ENCODE peak calls at places on chromosomes 4 and X, in four cellular contexts. X, Y, R and Q are unnamed samples.

GRCh38 chrX:39337461-39337860 is 536.2 kb downstream of the MID1IP1 start:
- DNase-seq in X (no peak), Y (no peak), R (no peak), Q (no peak)

GRCh38 chr4:96009720-96010119 is 169.8 kb downstream of the PDHA2 start:
- DNase-seq in X (no peak), Y (no peak), R (no peak), Q (no peak)

GRCh38 chrX:69093960-69094935 is 71.0 kb downstream of the PJA1 start:
- DNase-seq in X (peak), Y (no peak), R (peak), Q (no peak)

GRCh38 chr4:139734201-139734874 is 68.7 kb downstream of the MGST2 start:
- DNase-seq in X (no peak), Y (no peak), R (no peak), Q (no peak)

GRCh38 chr4:140061883-140062282 is 92.1 kb downstream of the MAML3 start:
- DNase-seq in X (no peak), Y (no peak), R (no peak), Q (no peak)

GRCh38 chr4:157587681-157588423 is 367.3 kb downstream of the GRIA2 start:
- DNase-seq in X (no peak), Y (no peak), R (no peak), Q (no peak)

GRCh38 chrX:46687619-46688018 is 71.3 kb downstream of the SLC9A7 start:
- DNase-seq in X (no peak), Y (no peak), R (no peak), Q (no peak)

GRCh38 chr4:24991015-24991414 is 39.7 kb downstream of the LGI2 start:
- DNase-seq in X (no peak), Y (no peak), R (no peak), Q (no peak)

GRCh38 chr4:19224820-19225219 is 1026.9 kb upstream of the SLIT2 start:
- DNase-seq in X (no peak), Y (no peak), R (peak), Q (no peak)

GRCh38 chr4:110062166-110062565 is 136.2 kb downstream of the ELOVL6 start:
- DNase-seq in X (peak), Y (no peak), R (no peak), Q (no peak)

GRCh38 chrX:14801136-14801535 is 71.7 kb downstream of the FANCB start:
- DNase-seq in X (no peak), Y (no peak), R (no peak), Q (no peak)

GRCh38 chr4:182339246-182339645 is 96.0 kb downstream of the TENM3 start:
- DNase-seq in X (no peak), Y (no peak), R (no peak), Q (no peak)

GRCh38 chr4:40897557-40898203 is 147.9 kb downstream of the NSUN7 start:
- DNase-seq in X (peak), Y (peak), R (peak), Q (peak)

GRCh38 chr4:79298484-79298883 is 27.4 kb downstream of the NAA11 start:
- DNase-seq in X (no peak), Y (no peak), R (no peak), Q (no peak)

GRCh38 chr4:102430511-102430910 is 70.6 kb upstream of the NFKB1 start:
- DNase-seq in X (no peak), Y (no peak), R (no peak), Q (no peak)

GRCh38 chrX:41245641-41246040 is 88.3 kb upstream of the DDX3X start:
- DNase-seq in X (no peak), Y (no peak), R (no peak), Q (no peak)

GRCh38 chrX:13666836-13667235 is 13.9 kb downstream of the TCEANC start:
- DNase-seq in X (peak), Y (no peak), R (no peak), Q (no peak)

GRCh38 chrX:110404376-110404775 is 45.7 kb downstream of the RTL9 start:
- DNase-seq in X (no peak), Y (no peak), R (no peak), Q (no peak)

GRCh38 chr4:10727140-10727880 is 42.7 kb upstream of the CLNK start:
- DNase-seq in X (no peak), Y (no peak), R (no peak), Q (no peak)

GRCh38 chr4:30380404-30380998 is 339.7 kb upstream of the PCDH7 start:
- DNase-seq in X (no peak), Y (no peak), R (peak), Q (no peak)

GRCh38 chr4:55435136-55435535 is 39.4 kb downstream of the TMEM165 start:
- DNase-seq in X (no peak), Y (no peak), R (peak), Q (no peak)

GRCh38 chr4:77154074-77154473 is 2.9 kb upstream of the CCNG2 start:
- DNase-seq in X (no peak), Y (no peak), R (no peak), Q (no peak)

GRCh38 chr4:3729188-3729884 is 36.8 kb upstream of the ADRA2C start:
- DNase-seq in X (no peak), Y (no peak), R (no peak), Q (no peak)

GRCh38 chr4:153748378-153748777 is 11.4 kb downstream of the RNF175 start:
- DNase-seq in X (peak), Y (no peak), R (no peak), Q (no peak)

GRCh38 chr4:140237616-140238352 is 83.8 kb upstream of the MAML3 start:
- DNase-seq in X (peak), Y (no peak), R (peak), Q (peak)

GRCh38 chr4:120718979-120719566 is 203.5 kb downstream of the PRDM5 start:
- DNase-seq in X (no peak), Y (no peak), R (peak), Q (no peak)

GRCh38 chr4:145154573-145154972 is 25.8 kb downstream of the OTUD4 start:
- DNase-seq in X (no peak), Y (no peak), R (peak), Q (no peak)

GRCh38 chr4:80422727-80423404 is 87.3 kb downstream of the CFAP299 start:
- DNase-seq in X (no peak), Y (no peak), R (no peak), Q (no peak)

GRCh38 chr4:108466936-108467902 is 153.2 kb upstream of the RPL34 start:
- DNase-seq in X (no peak), Y (no peak), R (no peak), Q (no peak)

GRCh38 chr4:55906999-55907398 is 41.7 kb upstream of the CEP135 start:
- DNase-seq in X (no peak), Y (no peak), R (no peak), Q (no peak)

GRCh38 chrX:7318246-7318645 is 170.3 kb upstream of the PUDP start:
- DNase-seq in X (no peak), Y (no peak), R (no peak), Q (no peak)

GRCh38 chr4:16443504-16444088 is 217.3 kb upstream of the TAPT1 start:
- DNase-seq in X (no peak), Y (no peak), R (peak), Q (no peak)

GRCh38 chr4:99945718-99946345 is 586 bp downstream of the DNAJB14 start:
- DNase-seq in X (peak), Y (no peak), R (peak), Q (no peak)

GRCh38 chrX:149950681-149951080 is 12.4 kb upstream of the EOLA2 start:
- DNase-seq in X (no peak), Y (no peak), R (peak), Q (no peak)

GRCh38 chrX:136847874-136848273 is 32.7 kb downstream of the RBMX start:
- DNase-seq in X (no peak), Y (no peak), R (no peak), Q (no peak)

GRCh38 chrX:135112096-135112729 is 8.1 kb downstream of the ETDB start:
- DNase-seq in X (no peak), Y (no peak), R (peak), Q (no peak)

GRCh38 chrX:17459008-17459407 is 84.0 kb downstream of the NHS start:
- DNase-seq in X (no peak), Y (no peak), R (no peak), Q (peak)

DNA sequence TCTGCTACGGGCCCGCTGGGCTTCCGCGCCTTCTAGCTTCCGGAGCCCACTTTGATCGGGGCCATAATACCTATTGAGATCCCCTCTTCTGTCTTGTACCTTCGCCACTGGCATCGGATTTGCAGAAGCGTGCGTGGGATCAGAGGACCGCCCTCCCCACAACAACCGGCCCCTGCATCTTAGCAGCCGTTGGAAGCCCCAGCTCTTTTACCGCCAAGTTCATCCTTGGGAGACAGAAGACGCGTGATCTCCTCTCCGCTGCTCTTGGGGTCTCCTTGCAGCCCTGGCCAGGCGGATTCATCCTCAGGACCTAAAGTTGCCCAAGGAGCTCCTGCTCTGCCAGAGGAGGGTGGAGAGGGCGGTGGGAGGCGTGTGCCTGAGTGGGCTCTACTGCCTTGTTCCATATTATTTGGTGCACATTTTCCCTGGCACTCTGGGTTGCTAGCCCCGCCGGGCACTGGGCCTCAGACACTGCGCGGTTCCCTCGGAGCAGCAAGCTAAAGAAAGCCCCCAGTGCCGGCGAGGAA is 1.6 kb downstream of the SLIT2 start:
- DNase-seq in X (peak), Y (no peak), R (peak), Q (no peak)
- H3K4me3 ChIP-seq in X (peak), Y (no peak), R (peak), Q (peak)

GRCh38 chr4:98468744-98469143 is 189.7 kb downstream of the TSPAN5 start:
- DNase-seq in X (peak), Y (no peak), R (no peak), Q (no peak)
- H3K4me3 ChIP-seq in X (no peak), Y (no peak), R (no peak), Q (no peak)

DNA sequence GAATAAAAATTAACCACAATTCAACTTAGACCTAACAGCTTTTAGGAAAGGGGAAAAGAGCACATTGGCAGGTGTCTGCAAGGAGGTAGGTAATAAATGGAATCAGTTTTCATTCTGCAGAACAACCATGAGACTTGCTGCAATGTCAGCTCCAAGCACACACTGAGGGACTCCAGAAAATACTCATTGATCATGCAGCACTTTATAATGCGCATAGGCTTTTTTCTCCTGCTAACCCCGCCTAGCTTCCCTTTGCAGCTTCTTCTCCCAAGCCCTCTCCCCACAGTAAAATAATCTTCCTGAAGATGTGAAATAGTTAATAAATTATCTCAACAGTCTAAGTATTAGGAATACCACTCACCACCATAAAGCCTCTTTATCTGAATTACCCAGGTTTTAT is 36.9 kb downstream of the ANKRD17 start:
- DNase-seq in X (no peak), Y (no peak), R (no peak), Q (no peak)
- H3K4me3 ChIP-seq in X (no peak), Y (no peak), R (peak), Q (peak)

DNA sequence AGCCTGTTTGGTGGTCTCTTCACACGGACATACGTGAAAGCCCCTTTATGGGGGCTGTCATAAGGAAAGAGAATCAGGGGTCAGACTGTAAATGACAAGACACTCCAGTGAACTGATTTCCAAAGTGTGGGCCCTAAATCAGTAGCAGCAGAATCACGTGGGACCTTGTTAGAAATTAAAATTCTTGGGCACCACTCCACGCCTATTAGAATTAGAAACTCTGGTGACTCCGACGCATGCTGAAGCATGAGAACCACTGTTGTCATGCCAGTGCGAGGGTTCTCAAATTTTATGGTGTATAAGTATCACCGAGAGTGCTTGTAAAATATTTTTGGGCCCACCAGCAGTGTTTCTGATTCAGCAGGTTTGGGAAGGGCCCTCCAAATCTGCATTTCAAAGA is 672.8 kb downstream of the DMD start:
- DNase-seq in X (no peak), Y (no peak), R (no peak), Q (no peak)
- H3K4me3 ChIP-seq in X (no peak), Y (no peak), R (no peak), Q (no peak)